ENCODE peak calls at places on chromosomes 2 and 18, in eight cellular contexts. Q is ACHN; K is H4; M is T-helper 2 cell; U is RPMI7951; V is activated CD4-positive, alpha-beta T cell treated with anti-CD3 and anti-CD28 coated beads for 4 hours; A is WTC11; D is psoas muscle. Z is an unnamed sample.
A peak's percentile ranks its signal among the peaks of the same experiment; 100 is the strongest.

GRCh38 chr2:5694016-5694690 is 2.0 kb downstream of the SOX11 start:
- DNase-seq in Q (no peak), K (no peak), M (no peak), U (no peak), V (no peak), A (no peak), D (no peak), Z (no peak)

GRCh38 chr2:26583381-26583911 is 57.7 kb downstream of the CIB4 start:
- DNase-seq in Q (no peak), K (no peak), M (no peak), U (no peak), V (no peak), A (peak; percentile 2), D (no peak), Z (no peak)

GRCh38 chr18:60022671-60023276 is 123.0 kb downstream of the PMAIP1 start:
- DNase-seq in Q (no peak), K (no peak), M (no peak), U (no peak), V (no peak), A (no peak), D (no peak), Z (no peak)

GRCh38 chr2:45010706-45011036 is 1.4 kb upstream of the SIX2 start:
- DNase-seq in Q (no peak), K (no peak), M (no peak), U (no peak), V (no peak), A (no peak), D (no peak), Z (no peak)

GRCh38 chr2:22952671-22953070 is 432.3 kb upstream of the KLHL29 start:
- DNase-seq in Q (no peak), K (no peak), M (no peak), U (no peak), V (no peak), A (no peak), D (no peak), Z (no peak)

GRCh38 chr18:48872234-48873145 is 78.3 kb downstream of the SMAD7 start:
- DNase-seq in Q (no peak), K (no peak), M (no peak), U (peak; percentile 65), V (no peak), A (no peak), D (no peak), Z (peak; percentile 32)

GRCh38 chr2:150596071-150596470 is 108.6 kb upstream of the RND3 start:
- DNase-seq in Q (no peak), K (no peak), M (no peak), U (no peak), V (no peak), A (no peak), D (no peak), Z (no peak)

GRCh38 chr2:121648206-121648605 is 1.1 kb downstream of the CLASP1 start:
- DNase-seq in Q (peak; percentile 25), K (no peak), M (no peak), U (peak; percentile 15), V (no peak), A (no peak), D (no peak), Z (peak; percentile 27)

GRCh38 chr2:95281786-95282185 is 7.5 kb downstream of the PROM2 start:
- DNase-seq in Q (no peak), K (no peak), M (no peak), U (no peak), V (no peak), A (no peak), D (no peak), Z (no peak)

GRCh38 chr2:135985826-135986393 is 484 bp upstream of the DARS1 start:
- DNase-seq in Q (no peak), K (no peak), M (peak; percentile 74), U (no peak), V (peak; percentile 79), A (no peak), D (no peak), Z (no peak)

GRCh38 chr18:22167091-22167470 is 2.3 kb upstream of the GATA6 start:
- DNase-seq in Q (no peak), K (no peak), M (no peak), U (no peak), V (no peak), A (peak; percentile 25), D (no peak), Z (no peak)

GRCh38 chr2:214542251-214542650 is 131.4 kb downstream of the VWC2L start:
- DNase-seq in Q (no peak), K (no peak), M (no peak), U (no peak), V (no peak), A (no peak), D (no peak), Z (no peak)

GRCh38 chr2:200828572-200829257 is 17.0 kb downstream of the BZW1 start:
- DNase-seq in Q (no peak), K (no peak), M (no peak), U (no peak), V (no peak), A (no peak), D (no peak), Z (no peak)

GRCh38 chr18:34991561-34991960 is 49.7 kb upstream of the MAPRE2 start:
- DNase-seq in Q (no peak), K (no peak), M (no peak), U (no peak), V (no peak), A (no peak), D (no peak), Z (no peak)

GRCh38 chr2:16773080-16773713 is 107.6 kb upstream of the CYRIA start:
- DNase-seq in Q (peak; percentile 61), K (peak; percentile 13), M (no peak), U (peak; percentile 40), V (no peak), A (peak; percentile 45), D (no peak), Z (peak; percentile 69)

GRCh38 chr2:23637011-23637778 is 252.2 kb downstream of the KLHL29 start:
- DNase-seq in Q (no peak), K (no peak), M (no peak), U (peak; percentile 19), V (no peak), A (no peak), D (no peak), Z (no peak)

GRCh38 chr18:37567994-37568359 is 2.4 kb upstream of the CELF4 start:
- DNase-seq in Q (no peak), K (no peak), M (no peak), U (no peak), V (no peak), A (no peak), D (no peak), Z (no peak)

GRCh38 chr2:67277450-67277849 is 119.7 kb upstream of the ETAA1 start:
- DNase-seq in Q (no peak), K (no peak), M (no peak), U (no peak), V (no peak), A (peak; percentile 31), D (no peak), Z (peak; percentile 2)

GRCh38 chr2:13758412-13758811 is 874.1 kb upstream of the LRATD1 start:
- DNase-seq in Q (no peak), K (no peak), M (no peak), U (no peak), V (no peak), A (no peak), D (no peak), Z (no peak)

GRCh38 chr2:187129306-187129705 is 280.3 kb upstream of the ZSWIM2 start:
- DNase-seq in Q (no peak), K (no peak), M (no peak), U (no peak), V (no peak), A (no peak), D (no peak), Z (no peak)

GRCh38 chr2:62505109-62505508 is 886 bp downstream of the TMEM17 start:
- DNase-seq in Q (no peak), K (no peak), M (no peak), U (peak; percentile 6), V (no peak), A (no peak), D (no peak), Z (no peak)

GRCh38 chr18:22703883-22704626 is 229.1 kb upstream of the RBBP8 start:
- DNase-seq in Q (peak; percentile 60), K (peak; percentile 47), M (no peak), U (peak; percentile 68), V (no peak), A (no peak), D (no peak), Z (peak; percentile 53)

GRCh38 chr2:38697116-38697840 is 31.4 kb downstream of the GALM start:
- DNase-seq in Q (no peak), K (no peak), M (peak; percentile 87), U (no peak), V (no peak), A (no peak), D (no peak), Z (peak; percentile 35)

GRCh38 chr2:143128681-143129580 is at the start of gene ARHGAP15:
- DNase-seq in Q (no peak), K (no peak), M (peak; percentile 74), U (peak; percentile 18), V (peak; percentile 67), A (no peak), D (no peak), Z (no peak)

GRCh38 chr2:128685841-128686497 is 367.3 kb upstream of the HS6ST1 start:
- DNase-seq in Q (no peak), K (no peak), M (no peak), U (no peak), V (no peak), A (no peak), D (no peak), Z (no peak)

GRCh38 chr2:61378281-61378680 is 92.6 kb downstream of the USP34 start:
- DNase-seq in Q (no peak), K (no peak), M (no peak), U (no peak), V (no peak), A (no peak), D (no peak), Z (no peak)

GRCh38 chr2:241842620-241843211 is 16.0 kb downstream of the PDCD1 start:
- DNase-seq in Q (no peak), K (no peak), M (peak; percentile 83), U (no peak), V (peak; percentile 53), A (no peak), D (peak; percentile 65), Z (no peak)

GRCh38 chr2:170228429-170228828 is 50.5 kb downstream of the MYO3B start:
- DNase-seq in Q (no peak), K (no peak), M (no peak), U (no peak), V (no peak), A (no peak), D (no peak), Z (no peak)

GRCh38 chr2:174888136-174888535 is 117.0 kb downstream of the CHN1 start:
- DNase-seq in Q (no peak), K (no peak), M (no peak), U (peak; percentile 23), V (no peak), A (no peak), D (no peak), Z (no peak)

GRCh38 chr2:85981579-85982247 is 92.9 kb upstream of the ST3GAL5 start:
- DNase-seq in Q (no peak), K (no peak), M (no peak), U (no peak), V (no peak), A (no peak), D (no peak), Z (no peak)

GRCh38 chr2:106562826-106563594 is 75.8 kb downstream of the CD8B2 start:
- DNase-seq in Q (peak; percentile 17), K (no peak), M (no peak), U (no peak), V (no peak), A (peak; percentile 52), D (no peak), Z (peak; percentile 12)

GRCh38 chr2:515728-516127 is 161.5 kb downstream of the TMEM18 start:
- DNase-seq in Q (no peak), K (no peak), M (no peak), U (no peak), V (no peak), A (no peak), D (no peak), Z (no peak)

GRCh38 chr2:53490659-53491058 is 276.9 kb upstream of the CHAC2 start:
- DNase-seq in Q (no peak), K (peak; percentile 7), M (no peak), U (peak; percentile 32), V (no peak), A (no peak), D (peak; percentile 59), Z (no peak)

GRCh38 chr2:177263451-177264208 is 897 bp downstream of the NFE2L2 start:
- DNase-seq in Q (peak; percentile 99), K (peak; percentile 96), M (peak; percentile 94), U (peak; percentile 99), V (peak; percentile 91), A (peak; percentile 84), D (peak; percentile 99), Z (peak; percentile 94)

Z was measured in SW480.